ENCODE peak calls at places on chromosomes 12 and 14, in eight cellular contexts. G is prostate gland, Q is A549, H is aorta, V is neuronal stem cell, X is GM23338, A is SK-N-SH, M is OCI-LY7. S is an unnamed sample. For H3K4me1, the result is how much of the 10 kb centered on the place peaks cover.

GRCh38 chr14:68824517-68825347 is 31.9 kb upstream of the ZFP36L1 start:
- DNase-seq in G (peak), Q (peak), H (peak), V (peak), X (peak), A (peak), M (peak), S (peak)

GRCh38 chr12:117521327-117521726 is 159.9 kb upstream of the NOS1 start:
- DNase-seq in G (no peak), Q (no peak), H (no peak), V (no peak), X (no peak), A (no peak), M (no peak), S (no peak)

GRCh38 chr14:79708991-79709390 is 502.3 kb downstream of the DIO2 start:
- DNase-seq in G (no peak), Q (peak), H (no peak), V (no peak), X (no peak), A (no peak), M (no peak), S (no peak)

GRCh38 chr12:122866379-122866778 is 29.5 kb downstream of the VPS37B start:
- DNase-seq in G (no peak), Q (no peak), H (no peak), V (no peak), X (no peak), A (no peak), M (no peak), S (no peak)

GRCh38 chr14:59424707-59425106 is 40.5 kb downstream of the GPR135 start:
- DNase-seq in G (no peak), Q (no peak), H (no peak), V (no peak), X (no peak), A (no peak), M (no peak), S (no peak)

GRCh38 chr12:129381717-129382116 is 522.1 kb downstream of the TMEM132D start:
- DNase-seq in G (no peak), Q (no peak), H (no peak), V (no peak), X (no peak), A (no peak), M (no peak), S (no peak)

GRCh38 chr12:39230086-39230485 is 212.8 kb downstream of the KIF21A start:
- DNase-seq in G (no peak), Q (peak), H (no peak), V (no peak), X (no peak), A (no peak), M (no peak), S (peak)

GRCh38 chr12:100445081-100445481 is 28.6 kb upstream of the NR1H4 start:
- DNase-seq in G (no peak), Q (peak), H (no peak), V (no peak), X (no peak), A (no peak), M (no peak), S (no peak)

GRCh38 chr14:30375280-30375892 is 183.6 kb upstream of the G2E3 start:
- DNase-seq in G (peak), Q (peak), H (peak), V (peak), X (peak), A (peak), M (peak), S (peak)

GRCh38 chr12:48486679-48487078 is 4.4 kb downstream of the C12orf54 start:
- DNase-seq in G (peak), Q (no peak), H (no peak), V (no peak), X (no peak), A (no peak), M (no peak), S (no peak)

GRCh38 chr12:108690191-108690518 is 41.2 kb downstream of the CORO1C start:
- DNase-seq in G (no peak), Q (no peak), H (no peak), V (no peak), X (no peak), A (no peak), M (no peak), S (no peak)
- H3K4me1 ChIP-seq in G (under half), Q (half or more), H (under half), V (under half), X (under half), A (half or more), M (under half), S (half or more)

GRCh38 chr14:71960620-71961353 is 28.6 kb downstream of the RGS6 start:
- DNase-seq in G (no peak), Q (no peak), H (no peak), V (no peak), X (no peak), A (no peak), M (no peak), S (no peak)

GRCh38 chr14:71961972-71962371 is 29.7 kb downstream of the RGS6 start:
- DNase-seq in G (no peak), Q (no peak), H (no peak), V (no peak), X (no peak), A (no peak), M (no peak), S (no peak)

GRCh38 chr14:71959055-71959454 is 26.8 kb downstream of the RGS6 start:
- DNase-seq in G (no peak), Q (no peak), H (no peak), V (no peak), X (no peak), A (no peak), M (no peak), S (peak)

GRCh38 chr14:71952381-71953363 is 20.4 kb downstream of the RGS6 start:
- DNase-seq in G (no peak), Q (no peak), H (no peak), V (no peak), X (no peak), A (no peak), M (no peak), S (peak)

GRCh38 chr14:71956920-71957563 is 24.8 kb downstream of the RGS6 start:
- DNase-seq in G (no peak), Q (no peak), H (no peak), V (no peak), X (no peak), A (no peak), M (peak), S (no peak)
- H3K4me3 ChIP-seq in G (no peak), Q (no peak), H (no peak), V (no peak), X (no peak), A (no peak), M (no peak), S (no peak)

GRCh38 chr12:6068226-6068625 is 56.2 kb downstream of the VWF start:
- DNase-seq in G (no peak), Q (no peak), H (no peak), V (no peak), X (no peak), A (no peak), M (no peak), S (no peak)

GRCh38 chr12:6065131-6065871 is 59.2 kb downstream of the VWF start:
- DNase-seq in G (no peak), Q (no peak), H (no peak), V (no peak), X (no peak), A (no peak), M (no peak), S (no peak)

GRCh38 chr12:6065872-6066217 is 58.6 kb downstream of the VWF start:
- DNase-seq in G (no peak), Q (no peak), H (peak), V (no peak), X (no peak), A (no peak), M (no peak), S (no peak)

GRCh38 chr12:6067152-6067916 is 57.1 kb downstream of the VWF start:
- DNase-seq in G (no peak), Q (peak), H (no peak), V (no peak), X (peak), A (peak), M (no peak), S (peak)

DNA sequence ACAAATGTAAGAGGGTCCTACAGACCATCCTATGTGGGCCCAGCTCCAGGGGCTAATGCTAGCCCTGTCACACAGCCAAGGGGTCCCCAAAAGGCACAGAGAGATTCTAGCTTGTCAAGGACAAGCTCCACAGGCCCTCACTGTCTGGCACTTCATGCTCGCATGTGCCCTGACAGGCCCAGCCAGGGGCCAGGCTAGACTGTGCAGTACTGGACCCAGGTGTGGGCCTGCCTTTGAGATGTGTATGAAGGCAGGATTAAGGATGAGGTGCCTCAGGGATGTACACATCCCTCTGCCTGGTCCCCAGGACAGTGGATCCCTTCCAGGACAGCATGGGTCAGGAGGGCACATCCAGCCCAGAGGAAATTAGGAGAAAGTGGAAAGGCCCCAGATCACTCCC is 57.8 kb downstream of the VWF start:
- DNase-seq in G (no peak), Q (no peak), H (no peak), V (no peak), X (no peak), A (no peak), M (no peak), S (no peak)
- H3K4me1 ChIP-seq in G (under half), Q (under half), H (under half), V (under half), X (under half), A (under half), M (under half), S (under half)

DNA sequence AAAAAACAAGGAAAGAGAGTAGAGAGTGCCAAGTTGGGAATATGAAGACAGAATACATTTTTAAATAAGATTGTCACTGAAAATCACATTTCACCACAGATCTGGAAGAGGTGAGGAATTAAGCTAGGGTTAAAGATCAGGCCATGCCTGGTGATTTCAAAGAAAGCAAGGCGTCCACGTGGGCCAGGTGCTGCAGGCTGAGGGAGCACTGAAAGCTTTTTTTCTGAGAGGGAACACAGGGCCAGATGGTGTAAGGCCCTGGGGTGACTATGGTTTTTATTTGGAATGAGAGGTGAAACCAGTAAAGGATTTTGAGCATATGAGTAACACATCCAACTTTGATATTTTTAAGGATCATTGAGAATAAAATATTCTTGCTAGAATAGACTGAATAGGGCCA is 20.9 kb downstream of the SYT1 start:
- DNase-seq in G (no peak), Q (no peak), H (no peak), V (no peak), X (peak), A (no peak), M (no peak), S (no peak)
- H3K4me3 ChIP-seq in G (no peak), Q (no peak), H (no peak), V (no peak), X (no peak), A (no peak), M (no peak), S (no peak)

S was measured in A673.